ENCODE peak calls at places on chromosomes 1 and 21, in five cellular contexts. D, O, L, P and H are unnamed samples.

GRCh38 chr1:29798699-29799566 is 562.6 kb downstream of the PTPRU start:
- DNase-seq in D (no peak), O (no peak), L (no peak), P (no peak), H (no peak)

GRCh38 chr1:15799928-15800835 is 7.3 kb downstream of the UQCRHL start:
- DNase-seq in D (no peak), O (peak), L (peak), P (no peak), H (peak)

GRCh38 chr1:203088441-203088840 is 2.6 kb upstream of the MYOG start:
- DNase-seq in D (no peak), O (no peak), L (no peak), P (no peak), H (no peak)

GRCh38 chr1:234760303-234760723 is 150.3 kb upstream of the IRF2BP2 start:
- DNase-seq in D (no peak), O (no peak), L (no peak), P (no peak), H (no peak)

GRCh38 chr1:22745675-22746585 is 35.3 kb downstream of the EPHB2 start:
- DNase-seq in D (no peak), O (no peak), L (no peak), P (no peak), H (peak)

GRCh38 chr1:26290416-26291261 is 10.8 kb downstream of the SH3BGRL3 start:
- DNase-seq in D (no peak), O (no peak), L (no peak), P (no peak), H (no peak)

GRCh38 chr1:44401256-44402228 is 3.5 kb upstream of the RNF220 start:
- DNase-seq in D (no peak), O (no peak), L (no peak), P (no peak), H (no peak)

GRCh38 chr21:38379171-38379570 is 119.1 kb downstream of the ERG start:
- DNase-seq in D (no peak), O (no peak), L (no peak), P (no peak), H (no peak)

GRCh38 chr21:22395965-22396364 is 1397.8 kb downstream of the NCAM2 start:
- DNase-seq in D (no peak), O (no peak), L (no peak), P (no peak), H (no peak)

GRCh38 chr1:37677808-37678207 is 14.5 kb upstream of the CDCA8 start:
- DNase-seq in D (no peak), O (no peak), L (no peak), P (no peak), H (no peak)

GRCh38 chr1:37673920-37674319 is 18.4 kb upstream of the CDCA8 start:
- DNase-seq in D (no peak), O (no peak), L (no peak), P (no peak), H (peak)

GRCh38 chr1:37671261-37671660 is 21.1 kb upstream of the CDCA8 start:
- DNase-seq in D (no peak), O (no peak), L (no peak), P (no peak), H (no peak)

GRCh38 chr1:37680933-37681332 is 11.4 kb upstream of the CDCA8 start:
- DNase-seq in D (no peak), O (no peak), L (no peak), P (no peak), H (no peak)

DNA sequence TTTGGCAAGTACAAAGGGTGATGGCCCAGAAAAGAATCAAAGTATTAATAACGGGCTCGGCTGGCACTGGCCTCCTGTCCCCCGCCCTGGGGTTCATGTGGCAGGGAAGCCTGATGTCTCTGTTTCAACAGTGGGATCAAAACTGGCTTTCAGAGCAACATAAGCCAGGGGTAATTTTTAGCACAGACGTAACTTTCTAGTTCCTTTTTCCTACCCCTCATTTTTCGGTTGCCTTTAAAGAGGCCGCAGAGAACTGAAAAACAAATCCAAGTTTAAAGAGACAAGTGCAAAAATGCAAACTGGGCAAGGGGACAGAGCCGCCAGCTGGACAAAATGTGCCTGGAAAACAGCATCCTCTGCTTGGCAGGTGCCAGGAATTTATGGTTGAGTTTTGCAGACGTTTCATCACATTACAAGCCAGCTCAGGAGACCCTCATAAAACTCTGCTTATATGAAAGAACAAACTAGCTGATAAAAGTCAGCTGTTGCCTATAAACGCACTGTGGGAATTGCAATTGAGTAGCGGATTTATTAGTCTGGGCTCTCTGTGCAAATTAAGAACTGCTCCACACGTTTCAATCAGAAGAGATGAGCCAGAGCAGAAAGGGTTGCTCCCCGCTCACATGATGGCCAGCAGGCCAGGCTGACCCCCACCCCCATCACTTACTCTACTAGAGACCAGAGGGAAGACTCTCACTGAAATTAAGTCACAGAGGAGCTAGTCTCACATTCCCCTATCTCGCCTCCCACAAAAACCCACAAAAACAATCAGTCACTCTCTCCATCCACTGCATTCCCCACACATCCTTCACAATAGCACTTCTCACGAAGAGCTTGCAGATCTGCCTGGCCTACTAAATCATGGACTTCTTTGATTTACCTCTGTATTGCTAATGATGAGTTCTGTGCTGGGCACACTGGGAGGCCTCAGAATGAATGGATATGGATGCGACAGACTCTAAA is 15.8 kb upstream of the CDCA8 start:
- DNase-seq in D (no peak), O (no peak), L (no peak), P (no peak), H (peak)
- TF ChIP-seq CTCF in D (no peak), O (no peak), L (no peak), P (no peak), H (no peak)

GRCh38 chr1:218299416-218299815 is 14.3 kb downstream of the RRP15 start:
- DNase-seq in D (no peak), O (no peak), L (no peak), P (no peak), H (peak)
- TF ChIP-seq CTCF in D (no peak), O (peak), L (peak), P (no peak), H (peak)

DNA sequence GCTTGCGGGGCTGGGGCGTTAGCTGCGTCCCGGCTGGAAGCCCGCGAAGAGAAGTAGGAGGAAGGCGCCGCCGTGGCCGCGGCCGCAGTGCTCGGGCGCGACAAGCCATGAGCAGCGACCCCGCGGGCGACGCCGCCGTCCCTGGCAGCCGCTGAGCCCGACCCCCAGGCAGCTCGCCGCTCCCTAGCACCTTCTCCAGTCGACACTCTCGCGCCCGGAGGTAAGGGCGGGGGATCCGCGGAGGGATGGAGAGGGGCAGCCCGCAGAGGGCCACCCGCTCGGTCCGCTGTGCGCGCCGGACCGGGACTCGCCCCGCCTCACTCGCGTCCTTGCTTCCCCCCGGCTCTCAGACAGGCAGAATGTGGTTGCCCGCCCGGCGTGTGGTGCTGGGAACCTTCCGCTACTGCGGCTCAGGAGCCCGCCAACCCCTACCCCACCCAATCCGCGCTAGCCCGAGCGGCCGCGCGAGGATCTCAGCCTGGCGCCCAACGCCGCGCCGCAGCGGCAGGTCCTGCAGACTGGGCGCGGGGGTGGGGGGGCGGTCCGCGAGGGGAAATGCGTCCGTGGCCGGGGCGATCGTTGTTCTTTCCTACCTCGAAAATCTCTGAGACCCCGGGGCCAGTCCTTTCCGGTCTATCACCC is at the start of gene LRRC8C:
- DNase-seq in D (peak), O (peak), L (no peak), P (peak), H (peak)
- TF ChIP-seq CTCF in D (no peak), O (no peak), L (no peak), P (no peak), H (no peak)

DNA sequence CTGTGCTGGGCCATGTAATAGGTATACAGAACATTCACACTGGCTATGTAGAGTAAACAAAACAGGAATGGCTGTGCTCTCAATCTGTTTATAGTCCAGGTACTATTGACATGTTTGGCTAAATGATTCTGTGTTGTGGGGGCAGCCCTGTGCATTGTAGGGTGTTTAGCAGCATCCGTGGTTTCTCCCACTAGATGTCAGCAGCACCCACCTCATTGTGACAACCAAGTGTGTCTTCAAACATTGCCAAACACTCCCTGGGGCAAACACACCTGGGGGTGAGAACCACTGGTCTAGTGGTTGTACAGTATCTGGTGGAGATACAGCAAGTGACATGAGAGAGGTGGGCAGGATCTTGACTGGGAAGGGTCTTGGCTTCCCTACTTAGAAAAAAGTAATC is 80.4 kb upstream of the SPATA6 start:
- DNase-seq in D (no peak), O (no peak), L (peak), P (no peak), H (no peak)
- TF ChIP-seq CTCF in D (no peak), O (peak), L (peak), P (no peak), H (peak)

GRCh38 chr1:223708001-223708359 is 4.4 kb upstream of the CAPN2 start:
- DNase-seq in D (no peak), O (no peak), L (no peak), P (no peak), H (no peak)
- TF ChIP-seq CTCF in D (no peak), O (peak), L (no peak), P (no peak), H (peak)

DNA sequence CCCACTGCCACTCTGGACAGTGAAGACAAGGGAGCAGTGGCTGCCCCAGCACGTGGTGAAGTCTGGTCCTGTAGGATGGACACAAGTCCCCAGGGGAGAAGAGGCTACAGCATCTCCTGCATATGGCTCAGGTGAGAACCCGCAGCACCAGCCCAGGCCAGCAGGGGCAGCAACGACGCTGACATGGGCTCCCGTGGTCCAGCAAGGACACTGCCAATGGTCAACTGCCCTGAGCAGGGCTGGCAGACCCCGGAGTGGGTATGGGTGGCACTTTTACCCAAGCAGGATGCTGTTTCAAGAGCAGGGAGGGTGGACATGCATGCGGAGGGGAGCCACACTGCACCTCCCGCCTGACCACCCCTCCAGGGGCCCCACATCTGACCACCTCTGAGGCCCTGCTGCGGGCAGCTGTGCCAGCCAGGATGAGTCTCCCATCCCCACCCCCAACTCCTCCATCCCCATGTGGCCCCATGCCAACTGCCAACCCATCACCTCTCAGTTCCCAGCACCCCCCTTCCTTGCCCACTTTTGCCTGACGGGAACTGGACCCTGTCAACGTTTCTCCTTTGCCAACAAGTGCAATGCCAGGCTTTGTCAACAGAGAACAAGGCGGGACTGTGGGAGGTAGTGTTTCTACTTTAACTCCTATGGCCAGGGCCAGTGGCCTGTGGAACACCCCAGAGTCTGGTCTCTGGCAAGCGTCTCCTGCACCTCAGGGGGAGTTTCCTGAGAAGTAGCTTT is 8.6 kb downstream of the MORN1 start:
- DNase-seq in D (peak), O (peak), L (peak), P (no peak), H (peak)
- TF ChIP-seq CTCF in D (peak), O (peak), L (peak), P (no peak), H (peak)

GRCh38 chr1:111184648-111185047 is 15.8 kb downstream of the DENND2D start:
- DNase-seq in D (no peak), O (no peak), L (no peak), P (no peak), H (no peak)
- TF ChIP-seq CTCF in D (no peak), O (no peak), L (no peak), P (no peak), H (no peak)

GRCh38 chr1:100034465-100034864 is 64.7 kb downstream of the SLC35A3 start:
- DNase-seq in D (no peak), O (no peak), L (no peak), P (no peak), H (peak)
- TF ChIP-seq CTCF in D (no peak), O (peak), L (peak), P (no peak), H (peak)